ENCODE peak calls at places on chromosomes 3 and 15, in six cellular contexts. X is activated naive CD8-positive, alpha-beta T cell treated with anti-CD3 and anti-CD28 coated beads, Interleukin-2, amount 10 ng/mL, durations not matched to agents 7 days and 5 days; B is NCI-H524; R is iris pigment epithelial cell; J is stimulated activated CD4-positive, alpha-beta T cell treated with anti-CD3 and anti-CD28 coated beads, Interleukin-12 subunit alpha, Interleukin-12 subunit beta, amount 100 ng/mL, for 48 hours; T is NCI-H748 treated with DMSO at 0.1 percent for 48 hours. U is an unnamed sample.
A peak's percentile ranks its signal among the peaks of the same experiment; 100 is the strongest.

GRCh38 chr3:118400886-118401285 is 633.8 kb downstream of the IGSF11 start:
- DNase-seq in X (no peak), B (no peak), R (no peak), J (no peak), T (no peak), U (peak; percentile 72)

GRCh38 chr3:12938258-12938711 is 96.9 kb upstream of the RPL32 start:
- DNase-seq in X (no peak), B (no peak), R (no peak), J (no peak), T (no peak), U (no peak)

GRCh38 chr15:77866186-77866585 is 211.3 kb downstream of the TBC1D2B start:
- DNase-seq in X (peak; percentile 18), B (no peak), R (no peak), J (no peak), T (no peak), U (no peak)

GRCh38 chr3:119529883-119530282 is 29.5 kb downstream of the CD80 start:
- DNase-seq in X (no peak), B (no peak), R (peak; percentile 81), J (no peak), T (no peak), U (peak; percentile 1)

GRCh38 chr3:67459796-67460195 is 194.6 kb downstream of the SUCLG2 start:
- DNase-seq in X (no peak), B (no peak), R (peak; percentile 79), J (no peak), T (no peak), U (no peak)

GRCh38 chr15:99481831-99482230 is 84.0 kb upstream of the MEF2A start:
- DNase-seq in X (no peak), B (no peak), R (no peak), J (no peak), T (no peak), U (no peak)

GRCh38 chr3:125140817-125141595 is 71.5 kb downstream of the SLC12A8 start:
- DNase-seq in X (no peak), B (no peak), R (peak; percentile 38), J (no peak), T (no peak), U (no peak)

GRCh38 chr15:25501828-25502446 is 63.1 kb upstream of the UBE3A start:
- DNase-seq in X (no peak), B (no peak), R (peak; percentile 32), J (no peak), T (no peak), U (no peak)

GRCh38 chr15:66066439-66066838 is 187.1 kb downstream of the MEGF11 start:
- DNase-seq in X (no peak), B (no peak), R (no peak), J (no peak), T (no peak), U (no peak)

GRCh38 chr15:93974804-93975481 is 256.4 kb upstream of the MCTP2 start:
- DNase-seq in X (no peak), B (peak; percentile 48), R (peak; percentile 9), J (no peak), T (peak; percentile 53), U (peak; percentile 33)

GRCh38 chr15:40282144-40282869 is 557 bp downstream of the ANKRD63 start:
- DNase-seq in X (peak; percentile 78), B (no peak), R (peak; percentile 12), J (peak; percentile 31), T (no peak), U (peak; percentile 53)

GRCh38 chr3:193826126-193826795 is 233.3 kb downstream of the OPA1 start:
- DNase-seq in X (no peak), B (no peak), R (peak; percentile 78), J (no peak), T (no peak), U (peak; percentile 95)

GRCh38 chr15:50138391-50138790 is 19.4 kb upstream of the ATP8B4 start:
- DNase-seq in X (no peak), B (no peak), R (no peak), J (no peak), T (no peak), U (no peak)

GRCh38 chr3:113270096-113270495 is 58.7 kb downstream of the BOC start:
- DNase-seq in X (no peak), B (no peak), R (no peak), J (no peak), T (no peak), U (no peak)

GRCh38 chr3:169686874-169687273 is 23.4 kb upstream of the MECOM start:
- DNase-seq in X (no peak), B (no peak), R (no peak), J (no peak), T (no peak), U (no peak)

GRCh38 chr3:41174703-41174964 is 24.7 kb upstream of the CTNNB1 start:
- DNase-seq in X (no peak), B (peak; percentile 93), R (no peak), J (no peak), T (no peak), U (no peak)

GRCh38 chr15:83698294-83698693 is 44.4 kb downstream of the ADAMTSL3 start:
- DNase-seq in X (no peak), B (no peak), R (peak; percentile 67), J (no peak), T (no peak), U (peak; percentile 64)